ENCODE peak calls at places on chromosomes 1 and 21, in five cellular contexts. Q, N, H, V and W are unnamed samples.

GRCh38 chr1:109926662-109927300 is 16.1 kb downstream of the CSF1 start:
- DNase-seq in Q (no peak), N (no peak), H (no peak), V (peak), W (no peak)

GRCh38 chr21:29938968-29939858 is 583 bp downstream of the GRIK1 start:
- DNase-seq in Q (no peak), N (no peak), H (no peak), V (no peak), W (peak)

GRCh38 chr1:61110587-61110986 is 28.2 kb downstream of the NFIA start:
- DNase-seq in Q (no peak), N (no peak), H (no peak), V (peak), W (no peak)

GRCh38 chr1:200118779-200119505 is 91.4 kb downstream of the NR5A2 start:
- DNase-seq in Q (no peak), N (no peak), H (no peak), V (no peak), W (no peak)

GRCh38 chr21:14533555-14534400 is 12.3 kb downstream of the SAMSN1 start:
- DNase-seq in Q (peak), N (no peak), H (no peak), V (peak), W (no peak)

GRCh38 chr1:80531182-80531581 is 1269.6 kb upstream of the ADGRL2 start:
- DNase-seq in Q (no peak), N (no peak), H (no peak), V (peak), W (no peak)

GRCh38 chr1:54402896-54403295 is 3.3 kb downstream of the SSBP3 start:
- DNase-seq in Q (no peak), N (no peak), H (no peak), V (no peak), W (no peak)

GRCh38 chr1:36204347-36204909 is 19.8 kb upstream of the THRAP3 start:
- DNase-seq in Q (no peak), N (no peak), H (no peak), V (peak), W (no peak)

GRCh38 chr1:226110249-226111108 is 48.0 kb downstream of the H3-3A start:
- DNase-seq in Q (peak), N (peak), H (peak), V (peak), W (peak)

GRCh38 chr1:85582687-85583354 is 2.3 kb downstream of the CCN1 start:
- DNase-seq in Q (no peak), N (no peak), H (no peak), V (peak), W (no peak)

GRCh38 chr21:33419538-33420123 is 16.4 kb downstream of the IFNGR2 start:
- DNase-seq in Q (no peak), N (no peak), H (no peak), V (peak), W (no peak)

GRCh38 chr1:11180342-11180744 is 8.8 kb upstream of the ANGPTL7 start:
- DNase-seq in Q (no peak), N (no peak), H (no peak), V (peak), W (no peak)

GRCh38 chr21:31503939-31504338 is 155.6 kb upstream of the SOD1 start:
- DNase-seq in Q (no peak), N (no peak), H (no peak), V (no peak), W (no peak)

GRCh38 chr1:58065520-58065919 is 481.0 kb downstream of the OMA1 start:
- DNase-seq in Q (no peak), N (peak), H (no peak), V (no peak), W (no peak)

GRCh38 chr1:185438936-185439335 is 121.9 kb upstream of the IVNS1ABP start:
- DNase-seq in Q (no peak), N (no peak), H (no peak), V (no peak), W (no peak)

GRCh38 chr21:39634507-39634906 is 21.8 kb downstream of the B3GALT5 start:
- DNase-seq in Q (no peak), N (no peak), H (no peak), V (no peak), W (no peak)

GRCh38 chr1:43382027-43382771 is 7.4 kb downstream of the MED8 start:
- DNase-seq in Q (no peak), N (no peak), H (no peak), V (peak), W (no peak)

GRCh38 chr1:11176081-11176706 is 13.0 kb upstream of the ANGPTL7 start:
- DNase-seq in Q (no peak), N (no peak), H (no peak), V (peak), W (no peak)

GRCh38 chr1:171801395-171801990 is 20.0 kb downstream of the METTL13 start:
- DNase-seq in Q (peak), N (peak), H (no peak), V (peak), W (no peak)

GRCh38 chr1:208270679-208271111 is 26.5 kb upstream of the PLXNA2 start:
- DNase-seq in Q (no peak), N (no peak), H (no peak), V (no peak), W (no peak)

GRCh38 chr1:52355847-52356505 is 10.0 kb downstream of the CC2D1B start:
- DNase-seq in Q (no peak), N (no peak), H (no peak), V (no peak), W (no peak)

GRCh38 chr1:161365207-161365606 is 2.5 kb downstream of the CFAP126 start:
- DNase-seq in Q (no peak), N (no peak), H (no peak), V (no peak), W (no peak)

GRCh38 chr1:161364332-161364731 is 3.3 kb downstream of the CFAP126 start:
- DNase-seq in Q (no peak), N (no peak), H (no peak), V (no peak), W (no peak)

GRCh38 chr1:161373442-161373841 is 5.8 kb upstream of the CFAP126 start:
- DNase-seq in Q (no peak), N (no peak), H (no peak), V (no peak), W (no peak)

DNA sequence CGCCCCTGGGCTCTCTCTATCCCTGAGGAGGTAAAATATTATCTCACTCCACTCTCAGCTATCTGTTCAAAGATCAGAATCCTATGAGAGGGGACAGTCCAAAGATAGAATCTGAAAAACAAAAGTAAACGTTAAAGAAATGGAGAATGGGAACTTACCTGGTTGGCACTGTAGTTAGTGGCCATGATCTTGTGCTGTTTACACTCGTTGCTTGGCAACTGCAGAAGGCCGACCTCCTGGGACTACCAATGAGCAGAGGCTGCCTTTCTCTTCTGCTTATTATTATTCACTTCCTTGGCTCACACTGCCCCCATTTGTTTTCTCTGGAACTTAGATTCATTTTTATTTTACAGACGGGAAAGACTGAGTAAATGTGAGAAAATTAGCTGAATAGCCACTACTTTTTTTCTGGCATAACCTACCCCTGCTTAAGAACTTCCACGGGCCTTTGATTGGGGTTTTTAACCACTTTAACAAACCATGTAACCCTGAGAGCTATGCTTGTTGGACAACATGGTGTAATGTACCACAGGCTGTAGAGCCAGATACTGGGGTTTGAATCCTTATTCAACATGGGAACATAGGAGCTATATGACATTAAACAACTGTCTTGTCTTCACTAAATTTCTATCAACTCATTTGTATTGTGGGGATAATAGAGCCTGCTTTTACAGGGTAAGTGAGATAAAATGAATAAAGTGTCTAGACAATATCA is at the start of gene CFAP126:
- DNase-seq in Q (peak), N (peak), H (peak), V (peak), W (no peak)
- TF ChIP-seq CTCF in Q (peak), N (no peak), H (no peak), V (peak), W (no peak)

GRCh38 chr1:2821970-2822620 is 20.6 kb upstream of the TTC34 start:
- DNase-seq in Q (peak), N (peak), H (peak), V (no peak), W (no peak)
- TF ChIP-seq CTCF in Q (peak), N (peak), H (peak), V (no peak), W (no peak)

GRCh38 chr1:29698033-29698432 is 461.7 kb downstream of the PTPRU start:
- DNase-seq in Q (peak), N (peak), H (no peak), V (peak), W (peak)
- TF ChIP-seq CTCF in Q (peak), N (no peak), H (no peak), V (peak), W (peak)

DNA sequence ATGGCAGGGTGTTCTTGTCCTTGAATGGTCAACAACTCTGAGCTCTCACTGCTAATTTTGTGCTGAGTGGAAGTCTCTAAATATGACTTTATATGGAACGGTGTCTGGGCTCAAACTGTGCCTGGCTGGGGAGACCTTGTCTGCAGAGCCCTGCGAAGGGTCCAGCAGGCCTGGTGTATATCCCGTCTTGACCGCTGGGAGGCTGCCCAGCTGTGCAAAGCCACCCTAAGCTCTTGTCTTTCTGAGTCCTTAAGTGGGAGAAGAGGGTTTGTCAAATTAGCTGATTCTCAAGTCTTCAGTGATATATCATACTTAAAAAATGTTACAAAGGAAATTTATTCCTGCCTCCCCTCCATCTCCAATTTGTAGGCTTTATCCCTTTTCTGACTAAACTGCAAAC is 198.7 kb downstream of the KCNJ6 start:
- DNase-seq in Q (no peak), N (no peak), H (no peak), V (no peak), W (no peak)
- TF ChIP-seq CTCF in Q (no peak), N (no peak), H (no peak), V (no peak), W (no peak)

DNA sequence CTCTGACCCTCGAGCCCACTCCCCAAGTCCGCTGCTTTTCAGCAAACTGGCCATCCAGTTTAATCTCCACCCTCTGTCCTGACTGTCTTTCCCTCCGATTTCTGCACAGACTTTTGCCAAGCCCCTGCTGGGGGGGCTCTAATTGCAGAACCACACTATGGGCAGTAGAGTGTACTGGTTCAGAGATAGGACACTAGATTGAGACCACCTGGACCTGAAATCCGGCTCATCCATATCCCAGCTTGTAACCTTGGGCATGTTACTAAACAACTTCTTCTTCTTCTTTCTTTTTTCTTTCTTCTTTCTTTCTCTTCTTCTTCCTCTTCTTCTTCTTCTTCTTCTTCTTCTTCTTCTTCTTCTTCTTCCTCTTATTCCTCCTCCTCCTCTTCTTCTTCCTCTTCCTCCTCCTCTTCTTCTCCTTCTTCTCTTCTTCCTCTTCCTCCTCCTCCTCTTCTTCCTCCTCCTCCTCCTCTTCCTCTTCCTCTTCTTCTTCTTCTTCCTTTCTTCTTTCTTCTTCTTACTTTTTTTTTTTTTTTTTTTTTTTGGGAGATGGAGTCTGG is 7.7 kb downstream of the LRRC71 start:
- DNase-seq in Q (no peak), N (no peak), H (no peak), V (no peak), W (no peak)
- TF ChIP-seq CTCF in Q (no peak), N (no peak), H (peak), V (no peak), W (peak)

GRCh38 chr1:1041873-1042272 is 22.0 kb downstream of the AGRN start:
- DNase-seq in Q (no peak), N (no peak), H (no peak), V (no peak), W (no peak)

GRCh38 chr1:1038694-1039093 is 18.8 kb downstream of the AGRN start:
- DNase-seq in Q (no peak), N (no peak), H (no peak), V (no peak), W (no peak)

GRCh38 chr1:1041092-1041503 is 21.2 kb downstream of the AGRN start:
- DNase-seq in Q (no peak), N (no peak), H (no peak), V (no peak), W (no peak)

GRCh38 chr1:1039145-1039910 is 19.4 kb downstream of the AGRN start:
- DNase-seq in Q (no peak), N (no peak), H (no peak), V (no peak), W (no peak)

GRCh38 chr1:1040004-1040991 is 20.4 kb downstream of the AGRN start:
- DNase-seq in Q (no peak), N (no peak), H (peak), V (peak), W (peak)
- TF ChIP-seq CTCF in Q (no peak), N (no peak), H (no peak), V (no peak), W (no peak)

GRCh38 chr1:6082430-6082971 is 36.8 kb downstream of the KCNAB2 start:
- DNase-seq in Q (no peak), N (peak), H (no peak), V (peak), W (no peak)
- TF ChIP-seq CTCF in Q (no peak), N (no peak), H (no peak), V (peak), W (peak)

GRCh38 chr1:23816361-23816760 is 8.9 kb downstream of the HMGCL start:
- DNase-seq in Q (no peak), N (no peak), H (no peak), V (no peak), W (no peak)

GRCh38 chr1:23814016-23814415 is 11.2 kb downstream of the HMGCL start:
- DNase-seq in Q (no peak), N (no peak), H (no peak), V (no peak), W (no peak)

GRCh38 chr1:23809751-23810171 is 9.2 kb upstream of the GALE start:
- DNase-seq in Q (peak), N (peak), H (peak), V (peak), W (no peak)

GRCh38 chr1:23807453-23807852 is 6.9 kb upstream of the GALE start:
- DNase-seq in Q (no peak), N (no peak), H (no peak), V (no peak), W (no peak)

GRCh38 chr1:23810818-23811420 is 10.4 kb upstream of the GALE start:
- DNase-seq in Q (no peak), N (peak), H (peak), V (peak), W (no peak)
- TF ChIP-seq CTCF in Q (peak), N (no peak), H (peak), V (peak), W (no peak)

GRCh38 chr1:209645574-209646452 is 6.4 kb downstream of the LAMB3 start:
- DNase-seq in Q (no peak), N (no peak), H (no peak), V (peak), W (no peak)

GRCh38 chr1:209647212-209647611 is 5.0 kb downstream of the LAMB3 start:
- DNase-seq in Q (no peak), N (no peak), H (no peak), V (no peak), W (no peak)

GRCh38 chr1:209648931-209649776 is 3.1 kb downstream of the LAMB3 start:
- DNase-seq in Q (peak), N (no peak), H (no peak), V (peak), W (no peak)

GRCh38 chr1:209648366-209648765 is 3.9 kb downstream of the LAMB3 start:
- DNase-seq in Q (no peak), N (no peak), H (no peak), V (no peak), W (no peak)

DNA sequence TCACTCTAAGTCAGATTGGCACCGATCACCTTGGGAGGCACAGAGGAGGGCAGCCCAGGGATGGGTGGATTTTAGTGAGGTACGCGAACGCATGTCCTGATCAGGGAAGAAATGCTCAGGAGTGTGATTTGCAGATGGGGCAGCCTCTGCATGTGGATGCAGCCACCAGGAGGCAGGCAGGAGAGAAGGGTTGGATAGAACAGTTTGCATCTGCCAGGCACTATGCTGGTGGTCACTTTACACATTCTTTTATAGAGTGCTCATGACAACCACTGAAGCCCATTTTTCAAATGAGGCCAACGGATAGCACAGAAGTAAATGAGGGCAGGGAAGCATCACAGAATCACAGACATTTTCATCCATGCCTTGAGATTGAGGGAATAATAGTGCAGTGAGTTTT is 5.7 kb downstream of the LAMB3 start:
- DNase-seq in Q (no peak), N (no peak), H (no peak), V (peak), W (no peak)
- TF ChIP-seq CTCF in Q (no peak), N (peak), H (no peak), V (peak), W (no peak)

GRCh38 chr1:32742132-32742947 is 39.8 kb upstream of the SYNC start:
- DNase-seq in Q (no peak), N (peak), H (no peak), V (no peak), W (peak)

GRCh38 chr1:32743380-32744062 is 41.0 kb upstream of the SYNC start:
- DNase-seq in Q (no peak), N (no peak), H (no peak), V (no peak), W (no peak)

GRCh38 chr1:32742956-32743355 is 40.4 kb upstream of the SYNC start:
- DNase-seq in Q (no peak), N (peak), H (no peak), V (no peak), W (no peak)

GRCh38 chr1:32741067-32741416 is 38.5 kb upstream of the SYNC start:
- DNase-seq in Q (no peak), N (no peak), H (no peak), V (no peak), W (no peak)

DNA sequence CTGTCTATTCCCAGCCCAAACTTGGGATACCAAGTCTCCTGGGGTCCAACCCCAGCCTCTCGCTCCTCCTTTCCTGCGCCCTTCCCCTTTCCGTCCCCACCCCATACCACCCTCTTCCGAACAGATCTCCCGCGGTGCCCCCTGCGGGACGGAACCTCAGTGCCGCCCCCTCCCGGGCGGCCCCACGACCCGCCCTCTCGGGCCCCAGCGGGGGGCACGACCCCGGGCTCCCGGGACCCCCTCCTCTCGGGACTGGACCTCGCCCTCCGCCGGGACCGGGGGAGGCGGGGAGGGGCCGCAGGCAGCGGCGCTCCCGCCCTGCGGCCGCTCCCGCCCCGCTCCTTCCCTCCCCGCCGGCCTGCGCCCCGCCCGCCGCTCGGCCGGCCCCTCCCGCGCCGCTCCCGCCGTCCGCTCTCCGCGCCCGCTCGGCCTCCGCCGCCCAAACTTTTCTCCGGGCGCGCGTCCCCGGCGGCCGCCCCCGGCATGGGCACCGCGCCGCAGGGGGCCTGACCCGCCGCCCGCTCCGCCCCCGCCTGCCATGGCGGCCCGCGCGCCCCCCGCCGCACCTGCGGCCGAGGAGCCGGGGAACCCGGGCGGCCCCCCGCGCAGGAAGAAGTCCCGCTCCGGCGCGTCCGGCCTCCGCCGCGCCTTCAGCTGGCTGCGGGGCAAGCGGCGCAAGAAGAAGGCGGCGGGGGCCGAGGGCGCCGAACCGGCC is 39.0 kb upstream of the SYNC start:
- DNase-seq in Q (peak), N (peak), H (no peak), V (no peak), W (no peak)
- TF ChIP-seq CTCF in Q (peak), N (peak), H (no peak), V (peak), W (peak)